ENCODE peak calls at places on chromosomes 16 and 17, in four cellular contexts. S is caudate nucleus; O is neural crest cell; Q is stimulated activated CD4-positive, alpha-beta T cell treated with anti-CD3 and anti-CD28 coated beads, TNF-alpha, amount 100 ng/mL, for 4 hours. M is an unnamed sample.

GRCh38 chr17:61485067-61485775 is 33.0 kb downstream of the TBX4 start:
- DNase-seq in S (no peak), O (no peak), Q (no peak), M (no peak)

GRCh38 chr16:68434654-68435210 is 13.6 kb downstream of the SMPD3 start:
- DNase-seq in S (no peak), O (no peak), Q (no peak), M (no peak)

GRCh38 chr16:80200079-80200478 is 340.7 kb upstream of the DYNLRB2 start:
- DNase-seq in S (no peak), O (no peak), Q (no peak), M (no peak)

GRCh38 chr17:44095647-44096496 is 25.3 kb downstream of the G6PC3 start:
- DNase-seq in S (peak), O (peak), Q (no peak), M (peak)

GRCh38 chr16:75109732-75110243 is 6.8 kb downstream of the LDHD start:
- DNase-seq in S (peak), O (no peak), Q (no peak), M (no peak)

GRCh38 chr17:1709971-1710806 is at the start of gene TLCD2:
- DNase-seq in S (no peak), O (peak), Q (no peak), M (no peak)

GRCh38 chr17:63550816-63551639 is 751 bp downstream of the DCAF7 start:
- DNase-seq in S (no peak), O (peak), Q (no peak), M (no peak)

GRCh38 chr16:64712027-64712426 is 409.8 kb downstream of the CDH11 start:
- DNase-seq in S (no peak), O (no peak), Q (no peak), M (no peak)